ENCODE peak calls at places on chromosomes 7 and 10, in nine cellular contexts. One of them, this sample, is unnamed. For H3K36me3 and H3K4me1, the result is how much of the 10 kb centered on the place peaks cover.

GRCh38 chr7:67377939-67378862 is 381.6 kb downstream of the TYW1 start:
- DNase-seq in tibial nerve: peak
- DNase-seq in small intestine: peak
- DNase-seq in mammary epithelial cell: peak
- DNase-seq in HepG2: peak
- DNase-seq in upper lobe of right lung: peak
- DNase-seq in stomach: peak
- DNase-seq in lower lobe of right lung: peak
- DNase-seq in body of pancreas: peak
- DNase-seq in this sample: peak

GRCh38 chr7:151115121-151115835 is 29.0 kb downstream of the AGAP3 start:
- DNase-seq in tibial nerve: no peak
- DNase-seq in small intestine: peak
- DNase-seq in mammary epithelial cell: peak
- DNase-seq in HepG2: no peak
- DNase-seq in upper lobe of right lung: no peak
- DNase-seq in stomach: no peak
- DNase-seq in lower lobe of right lung: peak
- DNase-seq in body of pancreas: no peak
- DNase-seq in this sample: no peak

GRCh38 chr10:131849591-131850489 is 51.0 kb upstream of the PPP2R2D start:
- DNase-seq in tibial nerve: no peak
- DNase-seq in small intestine: no peak
- DNase-seq in mammary epithelial cell: no peak
- DNase-seq in HepG2: no peak
- DNase-seq in upper lobe of right lung: peak
- DNase-seq in stomach: no peak
- DNase-seq in lower lobe of right lung: no peak
- DNase-seq in body of pancreas: no peak
- DNase-seq in this sample: no peak

GRCh38 chr7:116525913-116526857 is 1.3 kb downstream of the CAV1 start:
- DNase-seq in tibial nerve: peak
- DNase-seq in small intestine: peak
- DNase-seq in mammary epithelial cell: peak
- DNase-seq in HepG2: no peak
- DNase-seq in upper lobe of right lung: peak
- DNase-seq in stomach: peak
- DNase-seq in lower lobe of right lung: peak
- DNase-seq in body of pancreas: peak
- DNase-seq in this sample: peak

GRCh38 chr10:68043030-68043429 is 32.1 kb downstream of the HERC4 start:
- DNase-seq in tibial nerve: no peak
- DNase-seq in small intestine: no peak
- DNase-seq in mammary epithelial cell: peak
- DNase-seq in HepG2: no peak
- DNase-seq in upper lobe of right lung: no peak
- DNase-seq in stomach: no peak
- DNase-seq in lower lobe of right lung: no peak
- DNase-seq in body of pancreas: no peak
- DNase-seq in this sample: no peak

GRCh38 chr7:130989006-130989795 is 255.2 kb upstream of the KLF14 start:
- DNase-seq in tibial nerve: no peak
- DNase-seq in small intestine: no peak
- DNase-seq in mammary epithelial cell: no peak
- DNase-seq in HepG2: no peak
- DNase-seq in upper lobe of right lung: no peak
- DNase-seq in stomach: no peak
- DNase-seq in lower lobe of right lung: no peak
- DNase-seq in body of pancreas: no peak
- DNase-seq in this sample: no peak

GRCh38 chr7:105448181-105448580 is 59.5 kb upstream of the SRPK2 start:
- DNase-seq in tibial nerve: no peak
- DNase-seq in small intestine: peak
- DNase-seq in mammary epithelial cell: no peak
- DNase-seq in HepG2: no peak
- DNase-seq in upper lobe of right lung: no peak
- DNase-seq in stomach: no peak
- DNase-seq in lower lobe of right lung: no peak
- DNase-seq in body of pancreas: no peak
- DNase-seq in this sample: no peak

GRCh38 chr7:21850531-21851285 is 95.0 kb downstream of the CDCA7L start:
- DNase-seq in tibial nerve: no peak
- DNase-seq in small intestine: no peak
- DNase-seq in mammary epithelial cell: no peak
- DNase-seq in HepG2: no peak
- DNase-seq in upper lobe of right lung: no peak
- DNase-seq in stomach: no peak
- DNase-seq in lower lobe of right lung: no peak
- DNase-seq in body of pancreas: no peak
- DNase-seq in this sample: no peak

GRCh38 chr7:111749625-111750024 is 187.3 kb upstream of the IMMP2L start:
- DNase-seq in tibial nerve: no peak
- DNase-seq in small intestine: no peak
- DNase-seq in mammary epithelial cell: no peak
- DNase-seq in HepG2: no peak
- DNase-seq in upper lobe of right lung: no peak
- DNase-seq in stomach: no peak
- DNase-seq in lower lobe of right lung: no peak
- DNase-seq in body of pancreas: no peak
- DNase-seq in this sample: no peak

GRCh38 chr7:1943326-1943725 is 273.2 kb downstream of the ELFN1 start:
- DNase-seq in tibial nerve: no peak
- DNase-seq in small intestine: no peak
- DNase-seq in mammary epithelial cell: no peak
- DNase-seq in HepG2: no peak
- DNase-seq in upper lobe of right lung: no peak
- DNase-seq in stomach: no peak
- DNase-seq in lower lobe of right lung: no peak
- DNase-seq in body of pancreas: no peak
- DNase-seq in this sample: no peak

GRCh38 chr7:95411666-95412065 is 15.5 kb upstream of the PON3 start:
- DNase-seq in tibial nerve: no peak
- DNase-seq in small intestine: no peak
- DNase-seq in mammary epithelial cell: no peak
- DNase-seq in HepG2: no peak
- DNase-seq in upper lobe of right lung: no peak
- DNase-seq in stomach: no peak
- DNase-seq in lower lobe of right lung: no peak
- DNase-seq in body of pancreas: no peak
- DNase-seq in this sample: no peak

GRCh38 chr7:80859272-80859970 is 59.4 kb downstream of the SEMA3C start:
- DNase-seq in tibial nerve: peak
- DNase-seq in small intestine: no peak
- DNase-seq in mammary epithelial cell: no peak
- DNase-seq in HepG2: no peak
- DNase-seq in upper lobe of right lung: no peak
- DNase-seq in stomach: no peak
- DNase-seq in lower lobe of right lung: peak
- DNase-seq in body of pancreas: no peak
- DNase-seq in this sample: peak

DNA sequence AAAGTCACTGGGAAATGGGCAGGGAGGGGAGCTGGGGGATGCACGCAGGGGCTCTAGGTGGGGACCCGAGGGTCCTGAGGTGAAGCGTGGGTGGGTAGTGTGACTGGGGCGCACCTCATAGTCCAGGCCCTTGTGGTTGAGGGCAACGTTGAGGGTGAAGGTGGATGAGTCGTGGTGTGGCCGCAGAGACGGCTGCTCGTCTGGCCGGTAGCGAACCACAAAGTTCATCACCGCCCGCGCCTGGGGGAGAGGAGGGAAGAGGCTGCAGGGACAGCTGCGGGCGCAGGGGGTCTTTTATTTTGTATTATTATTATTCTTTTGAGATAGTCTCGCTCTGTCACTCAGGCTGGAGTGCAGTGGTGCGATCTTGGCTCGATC is 5.8 kb upstream of the MOGAT3 start:
- DNase-seq in tibial nerve: no peak
- DNase-seq in small intestine: no peak
- DNase-seq in mammary epithelial cell: no peak
- DNase-seq in HepG2: no peak
- DNase-seq in upper lobe of right lung: no peak
- DNase-seq in stomach: no peak
- DNase-seq in lower lobe of right lung: no peak
- DNase-seq in body of pancreas: no peak
- DNase-seq in this sample: no peak
- H3K36me3 ChIP-seq in tibial nerve: under half
- H3K36me3 ChIP-seq in small intestine: under half
- H3K36me3 ChIP-seq in mammary epithelial cell: under half
- H3K36me3 ChIP-seq in HepG2: under half
- H3K36me3 ChIP-seq in upper lobe of right lung: under half
- H3K36me3 ChIP-seq in stomach: half or more
- H3K36me3 ChIP-seq in lower lobe of right lung: half or more
- H3K36me3 ChIP-seq in body of pancreas: under half
- H3K36me3 ChIP-seq in this sample: under half

GRCh38 chr7:156607332-156608175 is 33.0 kb upstream of the RNF32 start:
- DNase-seq in tibial nerve: no peak
- DNase-seq in small intestine: no peak
- DNase-seq in mammary epithelial cell: no peak
- DNase-seq in HepG2: no peak
- DNase-seq in upper lobe of right lung: no peak
- DNase-seq in stomach: no peak
- DNase-seq in lower lobe of right lung: no peak
- DNase-seq in body of pancreas: no peak
- DNase-seq in this sample: no peak

GRCh38 chr7:156606135-156606534 is 34.4 kb upstream of the RNF32 start:
- DNase-seq in tibial nerve: no peak
- DNase-seq in small intestine: no peak
- DNase-seq in mammary epithelial cell: no peak
- DNase-seq in HepG2: no peak
- DNase-seq in upper lobe of right lung: no peak
- DNase-seq in stomach: no peak
- DNase-seq in lower lobe of right lung: no peak
- DNase-seq in body of pancreas: no peak
- DNase-seq in this sample: no peak

GRCh38 chr7:156609010-156609877 is 31.3 kb upstream of the RNF32 start:
- DNase-seq in tibial nerve: no peak
- DNase-seq in small intestine: peak
- DNase-seq in mammary epithelial cell: no peak
- DNase-seq in HepG2: peak
- DNase-seq in upper lobe of right lung: no peak
- DNase-seq in stomach: peak
- DNase-seq in lower lobe of right lung: no peak
- DNase-seq in body of pancreas: no peak
- DNase-seq in this sample: no peak

GRCh38 chr7:156606618-156607331 is 33.8 kb upstream of the RNF32 start:
- DNase-seq in tibial nerve: no peak
- DNase-seq in small intestine: no peak
- DNase-seq in mammary epithelial cell: no peak
- DNase-seq in HepG2: no peak
- DNase-seq in upper lobe of right lung: no peak
- DNase-seq in stomach: no peak
- DNase-seq in lower lobe of right lung: no peak
- DNase-seq in body of pancreas: no peak
- DNase-seq in this sample: no peak

GRCh38 chr7:156608176-156608478 is 32.4 kb upstream of the RNF32 start:
- DNase-seq in tibial nerve: no peak
- DNase-seq in small intestine: no peak
- DNase-seq in mammary epithelial cell: no peak
- DNase-seq in HepG2: no peak
- DNase-seq in upper lobe of right lung: no peak
- DNase-seq in stomach: no peak
- DNase-seq in lower lobe of right lung: no peak
- DNase-seq in body of pancreas: no peak
- DNase-seq in this sample: no peak
- H3K4me1 ChIP-seq in tibial nerve: under half
- H3K4me1 ChIP-seq in small intestine: under half
- H3K4me1 ChIP-seq in mammary epithelial cell: under half
- H3K4me1 ChIP-seq in HepG2: half or more
- H3K4me1 ChIP-seq in upper lobe of right lung: under half
- H3K4me1 ChIP-seq in stomach: under half
- H3K4me1 ChIP-seq in lower lobe of right lung: under half
- H3K4me1 ChIP-seq in body of pancreas: under half
- H3K4me1 ChIP-seq in this sample: under half

GRCh38 chr10:5071411-5072198 is 22.6 kb upstream of the AKR1C3 start:
- DNase-seq in tibial nerve: peak
- DNase-seq in small intestine: peak
- DNase-seq in mammary epithelial cell: peak
- DNase-seq in HepG2: peak
- DNase-seq in upper lobe of right lung: no peak
- DNase-seq in stomach: peak
- DNase-seq in lower lobe of right lung: no peak
- DNase-seq in body of pancreas: peak
- DNase-seq in this sample: peak
- H3K27ac ChIP-seq in tibial nerve: peak
- H3K27ac ChIP-seq in small intestine: peak
- H3K27ac ChIP-seq in mammary epithelial cell: peak
- H3K27ac ChIP-seq in HepG2: peak
- H3K27ac ChIP-seq in upper lobe of right lung: peak
- H3K27ac ChIP-seq in stomach: peak
- H3K27ac ChIP-seq in lower lobe of right lung: peak
- H3K27ac ChIP-seq in body of pancreas: peak
- H3K27ac ChIP-seq in this sample: peak

GRCh38 chr7:103704701-103705100 is 258.7 kb upstream of the SLC26A5 start:
- DNase-seq in tibial nerve: peak
- DNase-seq in small intestine: no peak
- DNase-seq in mammary epithelial cell: no peak
- DNase-seq in HepG2: no peak
- DNase-seq in upper lobe of right lung: no peak
- DNase-seq in stomach: no peak
- DNase-seq in lower lobe of right lung: no peak
- DNase-seq in body of pancreas: no peak
- DNase-seq in this sample: no peak

GRCh38 chr7:103702982-103703381 is 257.0 kb upstream of the SLC26A5 start:
- DNase-seq in tibial nerve: no peak
- DNase-seq in small intestine: no peak
- DNase-seq in mammary epithelial cell: no peak
- DNase-seq in HepG2: no peak
- DNase-seq in upper lobe of right lung: no peak
- DNase-seq in stomach: no peak
- DNase-seq in lower lobe of right lung: no peak
- DNase-seq in body of pancreas: no peak
- DNase-seq in this sample: no peak

GRCh38 chr7:103705542-103705941 is 259.5 kb upstream of the SLC26A5 start:
- DNase-seq in tibial nerve: no peak
- DNase-seq in small intestine: no peak
- DNase-seq in mammary epithelial cell: no peak
- DNase-seq in HepG2: no peak
- DNase-seq in upper lobe of right lung: no peak
- DNase-seq in stomach: no peak
- DNase-seq in lower lobe of right lung: no peak
- DNase-seq in body of pancreas: no peak
- DNase-seq in this sample: no peak

GRCh38 chr7:103710247-103710646 is 264.2 kb upstream of the SLC26A5 start:
- DNase-seq in tibial nerve: no peak
- DNase-seq in small intestine: no peak
- DNase-seq in mammary epithelial cell: peak
- DNase-seq in HepG2: no peak
- DNase-seq in upper lobe of right lung: no peak
- DNase-seq in stomach: no peak
- DNase-seq in lower lobe of right lung: no peak
- DNase-seq in body of pancreas: no peak
- DNase-seq in this sample: no peak

DNA sequence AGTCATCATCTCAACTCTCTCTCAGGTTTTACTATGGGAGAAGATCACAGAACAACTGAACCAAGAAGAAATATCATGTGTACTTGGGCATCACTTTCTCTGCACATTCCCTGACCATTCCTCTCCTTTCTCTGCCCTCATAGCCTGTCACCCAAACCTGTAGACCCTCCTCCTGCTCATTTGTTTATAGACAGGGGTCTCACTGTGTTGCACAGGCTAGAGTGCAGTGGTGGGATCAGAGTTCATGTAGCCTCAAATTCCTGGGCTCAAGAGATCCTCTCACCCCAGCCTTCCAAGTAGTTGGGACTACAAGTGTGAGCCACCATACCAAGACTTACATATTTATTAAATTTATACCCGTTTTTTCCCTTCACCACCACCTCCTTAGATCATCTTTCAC is 260.8 kb upstream of the SLC26A5 start:
- DNase-seq in tibial nerve: no peak
- DNase-seq in small intestine: no peak
- DNase-seq in mammary epithelial cell: no peak
- DNase-seq in HepG2: no peak
- DNase-seq in upper lobe of right lung: no peak
- DNase-seq in stomach: no peak
- DNase-seq in lower lobe of right lung: no peak
- DNase-seq in body of pancreas: no peak
- DNase-seq in this sample: no peak
- H3K36me3 ChIP-seq in tibial nerve: under half
- H3K36me3 ChIP-seq in small intestine: under half
- H3K36me3 ChIP-seq in mammary epithelial cell: under half
- H3K36me3 ChIP-seq in HepG2: under half
- H3K36me3 ChIP-seq in upper lobe of right lung: under half
- H3K36me3 ChIP-seq in stomach: under half
- H3K36me3 ChIP-seq in lower lobe of right lung: under half
- H3K36me3 ChIP-seq in body of pancreas: under half
- H3K36me3 ChIP-seq in this sample: under half